ENCODE peak calls at places on chromosome 6, in four cellular contexts. H is endothelial cell of umbilical vein, F is GM12878, A is K562. V is an unnamed sample.

GRCh38 chr6:121142093-121142492 is 192.2 kb downstream of the TBC1D32 start:
- DNase-seq in H (no peak), F (no peak), A (no peak), V (no peak)

GRCh38 chr6:37230104-37230503 is 27.5 kb upstream of the TBC1D22B start:
- DNase-seq in H (no peak), F (no peak), A (no peak), V (no peak)

GRCh38 chr6:130922922-130923321 is 95.7 kb downstream of the SMLR1 start:
- DNase-seq in H (no peak), F (no peak), A (no peak), V (no peak)

GRCh38 chr6:75481936-75482593 is 11.5 kb downstream of the FILIP1 start:
- DNase-seq in H (no peak), F (no peak), A (no peak), V (peak)

GRCh38 chr6:106974337-106974998 is at the start of gene CD24:
- DNase-seq in H (no peak), F (no peak), A (peak), V (no peak)

GRCh38 chr6:17638212-17638611 is 38.1 kb downstream of the FAM8A1 start:
- DNase-seq in H (no peak), F (no peak), A (no peak), V (peak)

GRCh38 chr6:140644017-140644416 is 1269.6 kb upstream of the CITED2 start:
- DNase-seq in H (no peak), F (no peak), A (no peak), V (no peak)

GRCh38 chr6:81098109-81098814 is 654.2 kb downstream of the TENT5A start:
- DNase-seq in H (no peak), F (no peak), A (no peak), V (no peak)

GRCh38 chr6:148441454-148441911 is 98.8 kb downstream of the SASH1 start:
- DNase-seq in H (peak), F (no peak), A (no peak), V (peak)

GRCh38 chr6:18328549-18328922 is 58.6 kb upstream of the RNF144B start:
- DNase-seq in H (no peak), F (no peak), A (no peak), V (no peak)

GRCh38 chr6:31202259-31203166 is 32.0 kb upstream of the POU5F1 start:
- DNase-seq in H (peak), F (no peak), A (no peak), V (no peak)

GRCh38 chr6:41843178-41843577 is 52.0 kb downstream of the USP49 start:
- DNase-seq in H (no peak), F (no peak), A (no peak), V (no peak)

GRCh38 chr6:167049275-167049674 is 50.1 kb downstream of the CEP43 start:
- DNase-seq in H (no peak), F (no peak), A (no peak), V (no peak)

DNA sequence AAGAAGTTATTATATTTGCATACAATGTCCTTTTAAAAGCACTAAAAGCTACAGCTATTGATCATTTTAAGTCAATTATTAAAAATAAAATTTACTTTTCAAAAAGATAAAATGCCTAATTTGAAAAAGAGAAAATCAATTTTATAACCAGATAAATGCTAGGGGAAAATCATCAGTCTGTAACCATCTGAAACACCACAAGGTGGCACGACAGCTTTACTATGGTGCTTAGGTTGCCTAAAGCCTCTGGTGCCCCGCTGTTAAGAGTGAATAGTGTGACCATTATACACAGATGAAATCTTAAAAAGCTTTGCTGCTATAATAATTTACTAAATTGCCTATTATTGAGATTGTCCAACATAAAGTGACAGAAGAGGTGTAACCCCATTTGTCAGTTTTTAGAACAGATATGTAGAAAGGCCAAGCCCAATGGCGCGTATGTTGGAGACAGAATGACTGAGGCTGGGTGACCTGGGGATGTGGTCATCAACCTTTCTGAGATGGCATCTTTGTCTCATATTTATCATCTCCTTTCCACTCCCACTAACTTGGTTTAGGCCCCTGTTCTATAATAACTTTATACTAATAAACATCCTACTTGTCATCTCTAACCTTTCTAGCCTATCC is 100.8 kb downstream of the MOXD1 start:
- DNase-seq in H (peak), F (no peak), A (peak), V (peak)
- TF ChIP-seq FOS in H (no peak), F (no peak), A (no peak), V (no peak)

GRCh38 chr6:137738197-137738596 is 128.9 kb upstream of the TNFAIP3 start:
- DNase-seq in H (no peak), F (no peak), A (no peak), V (peak)
- TF ChIP-seq FOS in H (no peak), F (no peak), A (no peak), V (no peak)

GRCh38 chr6:39760246-39760952 is 31.8 kb upstream of the DAAM2 start:
- DNase-seq in H (no peak), F (no peak), A (no peak), V (no peak)
- TF ChIP-seq FOS in H (no peak), F (no peak), A (no peak), V (no peak)

DNA sequence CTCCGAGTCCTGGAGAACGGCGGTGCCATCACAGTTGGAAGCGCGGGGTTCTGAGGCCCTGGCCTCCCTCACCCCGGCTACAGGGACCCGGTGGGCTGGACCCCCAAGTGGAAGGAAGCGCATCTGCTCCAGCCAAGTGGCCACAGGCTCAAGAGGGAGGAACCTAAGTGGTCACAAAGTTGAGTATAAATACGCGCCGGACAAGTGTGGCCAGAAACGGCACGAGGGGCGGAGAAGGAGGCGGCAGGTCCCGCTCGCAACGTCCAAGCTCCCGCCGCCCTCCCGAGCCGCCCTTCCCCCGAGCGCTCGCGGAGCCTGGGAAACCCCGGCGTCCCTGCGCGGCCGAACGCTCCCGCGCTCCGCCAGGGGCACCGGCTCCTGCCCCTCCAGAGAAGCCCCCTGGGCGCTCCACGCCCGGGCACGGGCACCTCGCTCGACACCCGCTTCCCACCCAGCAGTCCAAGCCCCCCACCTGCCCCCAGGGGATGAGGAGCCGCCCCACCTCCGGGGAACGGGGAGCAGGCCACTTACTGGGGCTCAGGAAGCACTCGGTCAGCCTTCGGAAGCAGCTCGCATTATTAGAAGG is 1.5 kb downstream of the PDE10A start:
- DNase-seq in H (no peak), F (no peak), A (no peak), V (peak)
- TF ChIP-seq FOS in H (no peak), F (no peak), A (no peak), V (no peak)

DNA sequence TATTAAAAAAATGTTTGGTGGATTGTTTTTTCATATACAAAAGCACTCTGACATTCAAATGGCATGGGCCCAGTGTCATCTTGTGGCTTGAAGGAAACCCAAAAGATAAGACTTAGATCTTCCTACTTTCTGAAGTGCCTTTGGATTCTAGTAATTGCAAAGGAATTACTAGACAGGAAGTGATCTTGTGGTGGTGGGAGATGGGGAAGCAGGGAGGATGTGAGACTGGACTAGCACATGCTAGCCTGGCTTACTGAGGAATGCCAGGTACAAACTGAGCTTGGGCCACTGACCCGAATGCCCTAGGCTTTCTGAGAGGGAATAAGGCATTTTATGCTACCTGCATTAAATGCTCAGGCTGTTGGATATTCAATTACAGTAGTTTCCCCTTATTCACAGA is 59.0 kb downstream of the AFG1L start:
- DNase-seq in H (no peak), F (no peak), A (no peak), V (peak)
- TF ChIP-seq FOS in H (no peak), F (no peak), A (no peak), V (no peak)

DNA sequence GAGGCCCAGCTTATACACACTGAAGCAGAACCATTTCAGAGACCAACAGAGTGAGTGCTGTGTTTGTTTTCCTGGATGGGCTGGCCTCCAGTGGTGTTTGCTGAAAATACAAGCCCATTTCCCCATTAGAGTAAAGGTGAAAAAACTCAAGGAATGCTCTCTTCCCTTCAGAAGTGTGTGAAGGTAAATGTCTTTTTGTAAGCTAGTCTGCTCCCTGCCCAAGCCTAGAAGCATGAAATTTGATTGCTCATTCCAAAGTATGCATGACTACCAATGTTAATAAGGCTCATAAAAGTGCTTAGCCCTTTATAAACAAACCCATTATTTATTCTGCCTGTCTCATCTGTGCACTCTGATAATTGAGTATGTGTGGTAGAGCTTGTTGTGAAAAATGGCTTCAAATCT is 59.1 kb downstream of the ADGRF1 start:
- DNase-seq in H (peak), F (no peak), A (no peak), V (no peak)
- TF ChIP-seq FOS in H (no peak), F (no peak), A (no peak), V (no peak)

GRCh38 chr6:84460491-84460890 is 233.0 kb upstream of the CEP162 start:
- DNase-seq in H (peak), F (no peak), A (no peak), V (no peak)

GRCh38 chr6:84461461-84461860 is 234.0 kb upstream of the CEP162 start:
- DNase-seq in H (no peak), F (no peak), A (no peak), V (no peak)

GRCh38 chr6:84459401-84459800 is 232.0 kb upstream of the CEP162 start:
- DNase-seq in H (no peak), F (no peak), A (no peak), V (no peak)

GRCh38 chr6:84464471-84464870 is 237.0 kb upstream of the CEP162 start:
- DNase-seq in H (peak), F (no peak), A (no peak), V (no peak)

DNA sequence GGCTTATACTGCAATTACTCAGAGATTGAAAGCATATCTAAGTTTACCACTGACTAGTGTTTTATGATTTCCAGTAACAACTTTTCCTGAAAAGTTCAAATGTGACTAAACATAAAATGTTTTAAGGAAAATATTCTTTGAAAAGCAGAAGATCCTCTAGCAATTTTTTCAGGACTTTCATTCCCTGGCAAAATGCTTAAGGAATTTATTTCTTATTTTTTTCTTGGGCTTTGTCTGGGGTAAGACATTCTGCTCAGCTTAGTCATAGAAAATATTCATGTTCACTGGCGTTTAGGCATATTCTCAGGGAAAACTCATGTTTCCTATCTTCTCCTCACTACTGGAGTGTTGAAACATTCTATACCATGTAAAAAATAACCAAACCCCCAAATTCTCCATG is 235.3 kb upstream of the CEP162 start:
- DNase-seq in H (peak), F (no peak), A (no peak), V (peak)
- TF ChIP-seq FOS in H (peak), F (no peak), A (no peak), V (no peak)

V was measured in IMR-90.